ENCODE peak calls at places on chromosomes 12 and 14, in seven cellular contexts. W is HepG2, T is K562, Y is GM23338, F is transverse colon, C is HCT116, I is stomach. M is an unnamed sample.

GRCh38 chr12:111033281-111034147 is 113.1 kb upstream of the MYL2 start:
- DNase-seq in C (no peak), I (no peak), Y (peak), F (no peak), T (no peak), W (no peak), M (peak)

GRCh38 chr12:122917508-122918227 is 21.7 kb upstream of the VPS37B start:
- DNase-seq in I (peak), W (peak), Y (no peak), C (no peak), T (peak), F (peak), M (no peak)

GRCh38 chr12:56234746-56235436 is 5.0 kb downstream of the SLC39A5 start:
- DNase-seq in C (no peak), Y (no peak), F (no peak), W (no peak), I (no peak), T (no peak), M (no peak)

GRCh38 chr14:82251434-82251833 is 717.8 kb upstream of the SEL1L start:
- DNase-seq in Y (peak), I (no peak), C (no peak), W (no peak), F (no peak), T (no peak), M (no peak)

GRCh38 chr14:20743556-20743955 is 2.1 kb upstream of the EDDM3A start:
- DNase-seq in F (no peak), Y (no peak), I (no peak), T (no peak), C (no peak), W (no peak), M (no peak)

GRCh38 chr14:96095581-96096476 is 56.7 kb downstream of the C14orf132 start:
- DNase-seq in I (peak), Y (peak), C (no peak), F (no peak), T (no peak), W (peak), M (no peak)

GRCh38 chr12:70907412-70907811 is 13.1 kb downstream of the PTPRR start:
- DNase-seq in Y (no peak), W (no peak), C (no peak), F (no peak), T (no peak), I (no peak), M (no peak)

GRCh38 chr14:36383674-36384421 is 63.4 kb upstream of the MBIP start:
- DNase-seq in Y (no peak), W (no peak), T (no peak), F (no peak), C (no peak), I (no peak), M (no peak)

GRCh38 chr14:73764881-73765280 is 50.7 kb upstream of the PNMA1 start:
- DNase-seq in W (no peak), C (no peak), F (peak), Y (no peak), T (no peak), I (peak), M (peak)

GRCh38 chr14:60266021-60266937 is 17.3 kb downstream of the PPM1A start:
- DNase-seq in Y (peak), C (peak), I (no peak), T (peak), F (no peak), W (peak), M (no peak)

GRCh38 chr12:71725011-71725410 is 29.7 kb upstream of the RAB21 start:
- DNase-seq in T (no peak), F (no peak), Y (no peak), I (no peak), C (no peak), W (no peak), M (no peak)

GRCh38 chr14:104851896-104852663 is 13.0 kb upstream of the CEP170B start:
- DNase-seq in C (no peak), T (no peak), I (no peak), W (no peak), Y (peak), F (no peak), M (peak)

GRCh38 chr12:110234197-110235154 is 46.6 kb upstream of the ATP2A2 start:
- DNase-seq in T (no peak), Y (no peak), C (no peak), F (no peak), W (no peak), I (no peak), M (no peak)

GRCh38 chr14:105999361-106000028 is 473.1 kb downstream of the TMEM121 start:
- DNase-seq in T (no peak), I (peak), F (peak), W (peak), C (peak), Y (peak), M (peak)

GRCh38 chr12:103780093-103780440 is 61.0 kb downstream of the NT5DC3 start:
- DNase-seq in I (no peak), F (no peak), T (no peak), C (no peak), Y (no peak), W (no peak), M (no peak)

GRCh38 chr12:5375547-5376295 is 56.2 kb upstream of the NTF3 start:
- DNase-seq in W (no peak), F (no peak), I (no peak), T (no peak), C (no peak), Y (no peak), M (no peak)

GRCh38 chr12:62903151-62903550 is 31.8 kb downstream of the PPM1H start:
- DNase-seq in Y (no peak), F (no peak), C (no peak), W (no peak), T (no peak), I (no peak), M (no peak)

GRCh38 chr12:132429932-132430643 is 59.9 kb upstream of the FBRSL1 start:
- DNase-seq in Y (peak), F (peak), W (no peak), C (peak), I (peak), T (peak), M (peak)

GRCh38 chr12:4174417-4174816 is 99.1 kb upstream of the CCND2 start:
- DNase-seq in F (no peak), Y (peak), T (no peak), I (no peak), C (no peak), W (no peak), M (no peak)

GRCh38 chr12:123139926-123140674 is 10.8 kb downstream of the PITPNM2 start:
- DNase-seq in T (no peak), W (peak), F (peak), C (no peak), Y (peak), I (no peak), M (peak)

GRCh38 chr12:107196681-107197080 is 103.3 kb upstream of the CRY1 start:
- DNase-seq in T (no peak), F (no peak), C (no peak), Y (no peak), I (no peak), W (no peak), M (no peak)

GRCh38 chr14:102086972-102087761 is at the start of gene HSP90AA1:
- DNase-seq in C (peak), Y (peak), W (peak), F (peak), T (peak), I (peak), M (peak)
- TF ChIP-seq POLR2AphosphoS5 in C (peak), Y (peak), W (peak), F (peak), T (peak), I (peak), M (peak)

GRCh38 chr14:101410126-101410525 is 151.2 kb upstream of the DIO3 start:
- DNase-seq in I (no peak), F (no peak), Y (no peak), W (no peak), C (no peak), T (no peak), M (no peak)

GRCh38 chr14:101409006-101409543 is 152.2 kb upstream of the DIO3 start:
- DNase-seq in Y (no peak), W (no peak), F (no peak), C (no peak), I (no peak), T (no peak), M (no peak)

GRCh38 chr14:101406921-101407320 is 154.4 kb upstream of the DIO3 start:
- DNase-seq in C (no peak), Y (no peak), I (no peak), W (no peak), T (no peak), F (no peak), M (no peak)

GRCh38 chr14:101407328-101407727 is 154.0 kb upstream of the DIO3 start:
- DNase-seq in C (no peak), Y (no peak), W (no peak), I (no peak), T (no peak), F (no peak), M (no peak)

DNA sequence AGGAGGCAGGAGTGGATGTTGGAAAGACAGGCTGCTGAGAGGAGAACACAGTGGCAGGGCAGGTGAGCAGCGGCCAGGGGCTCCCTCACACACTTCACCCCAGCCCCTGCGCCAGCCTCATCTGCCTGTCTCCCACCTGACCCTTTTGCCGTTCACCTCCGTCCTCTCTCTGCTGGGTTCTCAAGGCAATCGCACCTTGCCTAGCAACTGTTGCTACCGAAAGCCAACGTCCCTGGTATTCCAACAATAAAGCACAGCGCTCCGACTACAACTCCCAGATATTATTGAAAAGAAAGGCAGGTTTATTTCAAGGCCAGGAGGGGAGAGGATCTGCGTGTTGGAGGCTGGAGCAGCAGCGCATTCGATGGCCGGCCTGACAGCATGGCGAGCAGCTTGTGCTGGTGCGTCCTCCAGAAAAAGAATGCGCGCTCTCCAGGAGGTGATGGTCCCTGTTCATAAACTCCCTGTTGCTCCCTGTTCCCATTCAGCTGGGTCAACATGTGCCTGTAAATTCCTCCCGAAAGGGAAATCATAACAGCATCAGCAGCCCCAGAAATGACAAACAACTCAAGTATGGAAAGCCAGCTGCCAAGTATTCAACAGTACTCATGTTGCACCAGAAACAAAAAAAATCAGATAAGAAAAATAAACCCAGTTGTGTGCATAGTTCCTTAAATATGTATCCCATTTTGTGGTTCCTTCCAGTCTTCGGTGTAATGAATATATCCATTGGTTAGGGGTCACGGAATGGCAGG is 153.0 kb upstream of the DIO3 start:
- DNase-seq in C (no peak), W (no peak), Y (no peak), I (no peak), T (no peak), F (no peak), M (no peak)
- TF ChIP-seq POLR2AphosphoS5 in C (no peak), W (no peak), Y (no peak), I (no peak), T (no peak), F (no peak), M (no peak)

GRCh38 chr12:11820476-11820875 is 171.0 kb downstream of the ETV6 start:
- DNase-seq in Y (no peak), F (no peak), T (no peak), C (no peak), I (no peak), W (no peak), M (no peak)

GRCh38 chr12:11823043-11823442 is 173.6 kb downstream of the ETV6 start:
- DNase-seq in T (no peak), I (no peak), C (no peak), Y (no peak), F (no peak), W (no peak), M (no peak)

GRCh38 chr12:11823593-11823992 is 174.1 kb downstream of the ETV6 start:
- DNase-seq in T (no peak), W (no peak), F (no peak), C (no peak), I (no peak), Y (no peak), M (no peak)

GRCh38 chr12:11821386-11821785 is 171.9 kb downstream of the ETV6 start:
- DNase-seq in Y (no peak), T (no peak), W (no peak), I (no peak), C (no peak), F (no peak), M (no peak)

DNA sequence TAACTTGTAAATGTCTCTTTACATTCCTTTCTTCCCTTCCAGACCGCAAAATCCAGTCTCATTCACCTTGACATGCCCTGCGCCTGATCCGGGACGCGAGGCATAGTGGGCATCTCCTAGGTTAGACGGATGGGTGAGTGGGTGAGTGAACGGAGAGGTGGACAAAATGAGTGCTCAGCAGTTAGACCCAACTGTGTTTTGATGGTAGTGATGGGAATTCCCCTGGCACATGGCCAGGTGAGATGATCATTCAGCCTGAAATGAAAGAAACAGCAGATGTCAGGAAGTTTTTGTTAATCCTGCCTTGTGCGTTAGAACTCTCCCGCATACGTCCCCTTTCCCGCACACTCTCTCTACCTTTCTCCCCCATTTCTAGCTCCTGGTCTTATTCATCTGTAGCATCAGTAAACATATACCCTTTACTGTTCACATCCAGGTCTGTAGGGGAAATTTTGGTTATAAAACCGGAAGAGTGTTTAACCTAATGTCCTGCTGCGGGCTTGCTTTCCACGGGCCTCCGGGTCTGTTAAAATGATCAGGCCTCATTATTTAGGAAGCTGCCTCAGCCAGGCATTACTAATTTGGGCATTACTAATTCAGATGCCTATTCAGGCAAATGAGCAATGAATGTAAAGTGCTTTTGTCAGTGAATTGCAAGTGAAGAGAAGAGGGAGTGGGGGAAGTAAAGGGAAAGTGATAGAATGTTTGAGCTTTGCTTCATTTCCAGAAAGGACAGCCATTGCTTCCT is 172.8 kb downstream of the ETV6 start:
- DNase-seq in F (peak), I (peak), C (no peak), Y (no peak), T (no peak), W (no peak), M (no peak)
- TF ChIP-seq POLR2AphosphoS5 in F (no peak), I (no peak), C (no peak), Y (no peak), T (no peak), W (no peak), M (no peak)

DNA sequence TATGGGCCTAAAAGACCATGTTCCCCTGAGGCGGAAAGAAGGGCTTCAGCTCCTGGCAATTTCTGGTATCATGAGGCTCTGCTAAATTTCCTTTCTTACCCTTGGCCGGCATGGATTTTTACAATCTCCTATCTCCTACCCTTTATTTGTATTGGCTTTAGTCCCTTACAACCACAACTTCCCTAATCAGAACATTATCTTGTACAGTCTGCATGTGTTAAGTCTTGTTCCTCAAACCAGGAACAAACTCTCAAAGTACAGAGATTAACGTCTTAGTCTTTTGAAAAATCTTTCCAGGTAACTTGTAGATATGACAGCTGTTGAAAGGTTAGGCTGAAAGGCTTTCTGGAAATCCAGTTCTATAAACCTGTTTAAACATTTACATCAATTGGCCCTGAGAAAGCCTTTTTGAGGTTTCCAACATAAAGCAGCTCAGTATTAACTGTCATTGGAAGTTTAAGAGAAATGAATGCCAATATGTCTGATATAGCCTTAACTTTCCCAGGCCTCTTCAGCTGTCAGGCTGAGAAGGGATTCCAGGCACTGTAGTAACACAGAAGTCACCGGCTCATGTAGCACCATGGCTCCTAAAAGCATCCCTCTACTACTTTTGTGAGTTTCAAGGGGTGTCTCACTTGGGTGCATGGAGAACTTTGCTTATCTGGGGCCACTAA is 360.5 kb downstream of the FUT8 start:
- DNase-seq in I (no peak), Y (no peak), C (no peak), W (no peak), F (no peak), T (no peak), M (no peak)
- TF ChIP-seq POLR2AphosphoS5 in I (peak), Y (no peak), C (no peak), W (no peak), F (no peak), T (no peak), M (no peak)

GRCh38 chr12:69480698-69481097 is 10.5 kb downstream of the FRS2 start:
- DNase-seq in Y (no peak), W (no peak), I (no peak), F (no peak), T (no peak), C (no peak), M (no peak)
- TF ChIP-seq POLR2AphosphoS5 in Y (no peak), W (no peak), I (no peak), F (no peak), T (no peak), C (no peak), M (no peak)

GRCh38 chr12:89663577-89664357 is 44.9 kb downstream of the ATP2B1 start:
- DNase-seq in F (no peak), W (no peak), T (peak), Y (no peak), I (no peak), C (no peak), M (no peak)
- TF ChIP-seq POLR2AphosphoS5 in F (no peak), W (no peak), T (peak), Y (no peak), I (no peak), C (no peak), M (no peak)

GRCh38 chr14:22981090-22982012 is 1.0 kb downstream of the AJUBA start:
- DNase-seq in T (no peak), C (no peak), F (no peak), W (no peak), I (no peak), Y (peak), M (peak)

GRCh38 chr14:22979748-22980392 is 2.5 kb downstream of the AJUBA start:
- DNase-seq in I (no peak), F (no peak), W (peak), C (no peak), Y (no peak), T (no peak), M (no peak)

GRCh38 chr14:22978873-22979671 is 3.3 kb downstream of the AJUBA start:
- DNase-seq in Y (no peak), F (no peak), C (no peak), T (no peak), I (no peak), W (no peak), M (no peak)

GRCh38 chr14:22982013-22982476 is 306 bp downstream of the AJUBA start:
- DNase-seq in F (no peak), T (no peak), C (no peak), Y (peak), W (no peak), I (no peak), M (no peak)

DNA sequence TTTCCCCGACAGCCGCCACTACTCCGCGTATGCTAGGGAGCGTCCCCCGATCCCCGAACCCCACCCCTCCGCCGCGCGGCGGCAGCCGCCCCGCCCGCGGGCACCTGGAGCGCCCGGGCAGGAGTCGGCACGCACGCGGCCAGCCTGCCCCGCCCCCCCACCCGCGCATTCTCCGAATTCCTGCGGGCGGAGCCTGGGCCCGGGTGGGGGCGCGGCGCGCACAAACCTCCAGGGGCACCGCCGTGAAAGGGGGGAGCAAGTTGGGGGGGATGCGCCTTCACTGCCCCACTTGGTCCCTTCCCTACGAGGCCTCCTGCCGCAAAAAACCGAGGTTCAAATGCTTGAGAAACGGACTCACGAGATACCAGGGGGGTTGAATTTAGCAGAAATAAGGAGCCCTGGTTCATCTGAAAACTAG is 1.7 kb downstream of the AJUBA start:
- DNase-seq in C (no peak), F (peak), I (peak), W (peak), Y (peak), T (no peak), M (no peak)
- TF ChIP-seq POLR2AphosphoS5 in C (peak), F (no peak), I (no peak), W (peak), Y (no peak), T (no peak), M (no peak)

GRCh38 chr14:32561520-32561919 is 232.4 kb downstream of the AKAP6 start:
- DNase-seq in W (no peak), F (no peak), T (no peak), Y (peak), C (no peak), I (no peak), M (no peak)
- TF ChIP-seq POLR2AphosphoS5 in W (no peak), F (peak), T (no peak), Y (no peak), C (no peak), I (peak), M (no peak)

M was measured in spleen.